ENCODE peak calls at places on chromosomes 5 and 9, in four cellular contexts. I is endodermal cell, T is tibial nerve, U is IMR-90. P is an unnamed sample. For H3K9me3, the result is how much of the 10 kb centered on the place peaks cover.

GRCh38 chr5:45038366-45038987 is 229.7 kb downstream of the MRPS30 start:
- DNase-seq in U (peak), T (no peak), I (no peak), P (no peak)

GRCh38 chr5:57431816-57432215 is 50.8 kb downstream of the ACTBL2 start:
- DNase-seq in U (no peak), I (no peak), T (no peak), P (no peak)

GRCh38 chr9:100428871-100429654 is 2.1 kb downstream of the MSANTD3 start:
- DNase-seq in I (no peak), U (peak), T (no peak), P (no peak)

GRCh38 chr9:107545036-107545435 is 55.5 kb upstream of the KLF4 start:
- DNase-seq in T (no peak), I (no peak), U (no peak), P (no peak)

GRCh38 chr9:123609844-123610243 is 253.8 kb downstream of the CRB2 start:
- DNase-seq in U (no peak), T (no peak), I (no peak), P (no peak)

GRCh38 chr9:81071108-81071507 is 618.2 kb downstream of the TLE1 start:
- DNase-seq in I (no peak), U (no peak), T (no peak), P (no peak)

GRCh38 chr9:137157618-137158502 is 12.0 kb downstream of the LRRC26 start:
- DNase-seq in T (no peak), I (no peak), U (no peak), P (no peak)

GRCh38 chr9:3888496-3888858 is 362.7 kb upstream of the RFX3 start:
- DNase-seq in T (no peak), U (no peak), I (no peak), P (no peak)

GRCh38 chr5:139275536-139276297 is 17.8 kb upstream of the MATR3 start:
- DNase-seq in T (no peak), U (no peak), I (no peak), P (no peak)

GRCh38 chr5:137228816-137229215 is 270.3 kb downstream of the SPOCK1 start:
- DNase-seq in I (no peak), T (no peak), U (no peak), P (no peak)

GRCh38 chr5:139812836-139813805 is 17.5 kb downstream of the PSD2 start:
- DNase-seq in U (no peak), T (no peak), I (no peak), P (no peak)

GRCh38 chr9:128885798-128886197 is 3.9 kb downstream of the LRRC8A start:
- DNase-seq in I (no peak), T (no peak), U (no peak), P (no peak)

GRCh38 chr9:655875-656274 is 185.6 kb upstream of the DMRT1 start:
- DNase-seq in U (no peak), T (peak), I (peak), P (no peak)

GRCh38 chr9:97390791-97391406 is 21.0 kb upstream of the TDRD7 start:
- DNase-seq in T (no peak), U (no peak), I (no peak), P (no peak)

GRCh38 chr5:125798311-125798710 is 624.9 kb upstream of the GRAMD2B start:
- DNase-seq in I (no peak), U (peak), T (no peak), P (no peak)

GRCh38 chr5:117713585-117714198 is 1139.1 kb upstream of the SEMA6A start:
- DNase-seq in U (no peak), I (peak), T (no peak), P (no peak)

GRCh38 chr5:2007437-2007905 is 124.7 kb upstream of the IRX4 start:
- DNase-seq in T (no peak), U (no peak), I (no peak), P (peak)

GRCh38 chr5:18113724-18114123 is 479.5 kb downstream of the TAF11L14 start:
- DNase-seq in I (no peak), U (peak), T (no peak), P (no peak)

GRCh38 chr5:67693956-67694564 is 497.5 kb upstream of the CD180 start:
- DNase-seq in U (no peak), I (no peak), T (peak), P (peak)

GRCh38 chr5:84599964-84600363 is 215.3 kb upstream of the EDIL3 start:
- DNase-seq in T (no peak), U (no peak), I (peak), P (no peak)

GRCh38 chr5:59123595-59124561 is 541.0 kb downstream of the RAB3C start:
- DNase-seq in T (no peak), U (peak), I (no peak), P (no peak)

GRCh38 chr5:53362521-53362941 is 117.9 kb upstream of the FST start:
- DNase-seq in T (no peak), I (no peak), U (peak), P (no peak)

GRCh38 chr5:139914218-139914807 is 118.7 kb downstream of the PSD2 start:
- DNase-seq in I (no peak), U (no peak), T (no peak), P (no peak)

GRCh38 chr5:14110680-14111079 is 32.5 kb upstream of the TRIO start:
- DNase-seq in U (peak), T (no peak), I (no peak), P (no peak)

GRCh38 chr9:130833324-130833990 is 1.6 kb upstream of the ABL1 start:
- DNase-seq in U (peak), I (no peak), T (no peak), P (no peak)

GRCh38 chr5:61342066-61342465 is 10.0 kb downstream of the ZSWIM6 start:
- DNase-seq in T (no peak), U (peak), I (no peak), P (no peak)

GRCh38 chr5:94690778-94691177 is 72.3 kb downstream of the SLF1 start:
- DNase-seq in I (no peak), T (no peak), U (peak), P (no peak)

GRCh38 chr9:125902224-125902623 is 155.1 kb downstream of the PBX3 start:
- DNase-seq in T (no peak), U (no peak), I (no peak), P (no peak)

GRCh38 chr5:89425062-89425461 is 542.1 kb upstream of the MEF2C start:
- DNase-seq in T (no peak), I (no peak), U (no peak), P (no peak)

GRCh38 chr5:65434122-65434521 is 47.6 kb downstream of the ADAMTS6 start:
- DNase-seq in T (no peak), I (no peak), U (no peak), P (no peak)

GRCh38 chr5:83368317-83368716 is 103.2 kb upstream of the VCAN start:
- DNase-seq in I (no peak), T (no peak), U (peak), P (peak)

GRCh38 chr9:16608906-16609305 is 261.6 kb downstream of the BNC2 start:
- DNase-seq in T (no peak), I (no peak), U (no peak), P (no peak)

GRCh38 chr5:58135571-58136335 is 324.1 kb downstream of the PLK2 start:
- DNase-seq in I (no peak), T (no peak), U (peak), P (no peak)

GRCh38 chr5:180803181-180804128 is 849 bp upstream of the MGAT1 start:
- DNase-seq in T (peak), I (peak), U (no peak), P (peak)

GRCh38 chr9:127707766-127708165 is 978 bp downstream of the CFAP157 start:
- DNase-seq in T (no peak), U (no peak), I (peak), P (no peak)

GRCh38 chr9:130304141-130304540 is 38.6 kb downstream of the HMCN2 start:
- DNase-seq in I (no peak), U (no peak), T (no peak), P (no peak)

GRCh38 chr9:134501266-134502181 is 140.1 kb upstream of the COL5A1 start:
- DNase-seq in U (no peak), I (no peak), T (no peak), P (peak)

GRCh38 chr9:89175739-89176360 is 2.8 kb downstream of the SHC3 start:
- DNase-seq in I (no peak), U (no peak), T (no peak), P (no peak)

GRCh38 chr5:158485604-158486081 is 614.1 kb downstream of the EBF1 start:
- DNase-seq in T (peak), U (no peak), I (no peak), P (peak)

GRCh38 chr5:158487677-158488076 is 612.0 kb downstream of the EBF1 start:
- DNase-seq in T (no peak), U (no peak), I (no peak), P (no peak)

GRCh38 chr5:158484968-158485367 is 614.7 kb downstream of the EBF1 start:
- DNase-seq in U (no peak), T (peak), I (no peak), P (no peak)

GRCh38 chr5:158489207-158489532 is 610.5 kb downstream of the EBF1 start:
- DNase-seq in T (no peak), U (no peak), I (no peak), P (no peak)

GRCh38 chr5:158487156-158487555 is 612.6 kb downstream of the EBF1 start:
- DNase-seq in I (no peak), U (no peak), T (no peak), P (no peak)
- H3K9me3 ChIP-seq in I (under half), U (under half), T (under half), P (under half)

GRCh38 chr5:10355071-10355889 is 1.8 kb downstream of the MARCHF6 start:
- DNase-seq in I (no peak), T (no peak), U (peak), P (no peak)
- TF ChIP-seq CTCF in I (no peak), T (no peak), U (no peak), P (no peak)

GRCh38 chr5:42614509-42614908 is 142.1 kb upstream of the CCDC152 start:
- DNase-seq in U (peak), T (no peak), I (no peak), P (no peak)

GRCh38 chr5:42611437-42611836 is 145.2 kb upstream of the CCDC152 start:
- DNase-seq in T (no peak), I (no peak), U (no peak), P (no peak)

GRCh38 chr5:42617411-42617810 is 139.2 kb upstream of the CCDC152 start:
- DNase-seq in I (no peak), T (no peak), U (no peak), P (no peak)

DNA sequence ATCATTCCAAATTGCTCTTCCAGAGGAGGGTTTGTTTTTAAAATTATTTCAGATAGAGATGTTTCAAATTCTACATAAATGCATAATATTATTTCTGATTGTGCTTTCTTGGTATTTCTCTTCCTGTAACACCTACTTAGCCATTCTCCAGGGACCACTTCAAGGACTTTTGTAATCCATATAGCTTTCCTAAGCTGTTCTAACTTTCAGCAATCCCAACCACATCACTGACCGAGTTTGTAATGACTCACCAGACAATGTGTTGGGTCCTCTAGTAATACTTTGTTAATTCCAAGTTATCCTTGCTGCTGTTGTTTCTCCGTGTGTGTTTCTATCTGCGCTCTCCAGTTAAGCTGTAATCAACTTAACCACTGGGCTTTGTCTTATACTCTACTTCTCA is 143.6 kb upstream of the CCDC152 start:
- DNase-seq in U (peak), I (no peak), T (no peak), P (no peak)
- H3K4me3 ChIP-seq in U (no peak), I (no peak), T (no peak), P (no peak)

DNA sequence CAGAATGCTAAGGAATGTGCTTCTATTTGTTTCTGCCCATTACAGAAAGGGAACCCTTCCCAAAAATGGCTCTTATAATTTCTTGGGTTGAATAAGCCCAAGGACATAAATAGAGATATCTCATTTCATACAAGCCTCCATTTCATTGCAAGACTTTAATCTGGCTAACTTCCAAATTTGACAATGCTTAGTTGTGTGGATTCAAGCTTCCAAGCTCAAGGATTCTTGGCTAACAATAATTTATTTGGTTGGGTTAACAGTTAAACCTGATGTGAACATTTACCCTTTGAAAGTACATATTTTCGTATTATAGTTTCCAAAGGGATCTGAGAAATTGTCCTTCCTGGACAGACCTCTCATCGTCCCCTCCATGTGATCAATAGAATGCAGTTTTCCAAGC is 176.4 kb downstream of the NTRK2 start:
- DNase-seq in T (no peak), U (no peak), I (no peak), P (no peak)
- H3K9me3 ChIP-seq in T (under half), U (under half), I (under half), P (under half)

P was measured in left lung.